ENCODE peak calls at places on chromosomes 3 and 15, in five cellular contexts. N, A, I, V and B are unnamed samples. For H3K9me3 and H3K4me1, the result is how much of the 10 kb centered on the place peaks cover.

GRCh38 chr3:21551019-21551418 is 200.0 kb downstream of the ZNF385D start:
- DNase-seq in I (no peak), N (no peak), A (no peak), V (no peak), B (no peak)

GRCh38 chr3:13045904-13046568 is 27.2 kb downstream of the IQSEC1 start:
- DNase-seq in I (no peak), A (no peak), N (no peak), V (peak), B (no peak)

GRCh38 chr3:43257850-43258249 is 28.5 kb upstream of the SNRK start:
- DNase-seq in A (no peak), V (no peak), N (no peak), I (no peak), B (no peak)

GRCh38 chr3:48403533-48404439 is 26.1 kb downstream of the PLXNB1 start:
- DNase-seq in N (no peak), I (no peak), A (peak), V (peak), B (no peak)

GRCh38 chr3:134651347-134652041 is 672 bp upstream of the KY start:
- DNase-seq in N (no peak), I (peak), A (no peak), V (no peak), B (no peak)

GRCh38 chr3:148999806-149000205 is 8.5 kb downstream of the GYG1 start:
- DNase-seq in N (no peak), A (no peak), I (no peak), V (no peak), B (no peak)

GRCh38 chr3:14890470-14890869 is 56.9 kb upstream of the NR2C2 start:
- DNase-seq in I (no peak), V (no peak), N (no peak), A (no peak), B (no peak)

GRCh38 chr3:15292765-15293522 is 39.4 kb downstream of the SH3BP5 start:
- DNase-seq in I (peak), V (peak), N (no peak), A (peak), B (no peak)

GRCh38 chr3:120338517-120338916 is 10.6 kb downstream of the LRRC58 start:
- DNase-seq in N (no peak), A (no peak), V (no peak), I (no peak), B (no peak)

GRCh38 chr3:99577160-99577559 is 61.2 kb upstream of the COL8A1 start:
- DNase-seq in N (no peak), A (no peak), V (no peak), I (no peak), B (no peak)

GRCh38 chr3:128714887-128715496 is 11.0 kb upstream of the RAB7A start:
- DNase-seq in N (no peak), V (no peak), I (no peak), A (no peak), B (no peak)

GRCh38 chr15:68821898-68822380 is 1.2 kb upstream of the ANP32A start:
- DNase-seq in N (no peak), I (no peak), A (no peak), V (no peak), B (no peak)

GRCh38 chr3:48356419-48356818 is 15.6 kb upstream of the FBXW12 start:
- DNase-seq in V (no peak), N (no peak), I (no peak), A (no peak), B (no peak)

GRCh38 chr3:24640330-24640877 is 145.8 kb upstream of the THRB start:
- DNase-seq in A (no peak), I (no peak), N (peak), V (no peak), B (no peak)

GRCh38 chr15:58467121-58467721 is 35.4 kb downstream of the LIPC start:
- DNase-seq in N (no peak), A (no peak), I (no peak), V (no peak), B (no peak)

DNA sequence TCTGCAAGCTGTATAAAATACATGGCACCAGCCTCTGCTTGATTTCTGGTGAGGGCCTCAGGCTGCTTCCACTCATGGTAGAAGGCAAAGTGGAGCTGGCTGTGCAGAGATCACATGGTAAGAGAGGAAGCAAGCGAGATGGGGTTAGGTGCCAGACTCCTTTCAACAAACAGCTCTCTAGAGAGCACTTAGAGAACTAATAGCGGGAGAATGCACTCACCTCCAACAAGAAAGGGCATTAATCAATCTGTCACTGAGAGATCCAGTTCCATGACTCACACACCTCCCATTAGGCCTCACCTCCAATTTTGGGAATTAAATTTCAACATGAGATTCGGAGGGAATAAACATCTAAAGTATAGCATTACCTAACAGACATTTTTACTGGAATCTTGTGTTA is 644.1 kb upstream of the ARRDC4 start:
- DNase-seq in N (no peak), I (no peak), V (no peak), A (no peak), B (no peak)
- H3K9me3 ChIP-seq in N (under half), I (under half), V (under half), A (under half), B (under half)

GRCh38 chr3:152271465-152272035 is 2.8 kb downstream of the MBNL1 start:
- DNase-seq in A (no peak), N (no peak), I (no peak), V (no peak), B (no peak)

GRCh38 chr3:152270944-152271343 is 2.2 kb downstream of the MBNL1 start:
- DNase-seq in N (no peak), I (no peak), V (no peak), A (no peak), B (no peak)

GRCh38 chr3:152269423-152270144 is 855 bp downstream of the MBNL1 start:
- DNase-seq in A (peak), N (peak), V (peak), I (no peak), B (peak)

GRCh38 chr3:152270145-152270870 is 1.6 kb downstream of the MBNL1 start:
- DNase-seq in V (no peak), I (no peak), N (no peak), A (peak), B (no peak)

DNA sequence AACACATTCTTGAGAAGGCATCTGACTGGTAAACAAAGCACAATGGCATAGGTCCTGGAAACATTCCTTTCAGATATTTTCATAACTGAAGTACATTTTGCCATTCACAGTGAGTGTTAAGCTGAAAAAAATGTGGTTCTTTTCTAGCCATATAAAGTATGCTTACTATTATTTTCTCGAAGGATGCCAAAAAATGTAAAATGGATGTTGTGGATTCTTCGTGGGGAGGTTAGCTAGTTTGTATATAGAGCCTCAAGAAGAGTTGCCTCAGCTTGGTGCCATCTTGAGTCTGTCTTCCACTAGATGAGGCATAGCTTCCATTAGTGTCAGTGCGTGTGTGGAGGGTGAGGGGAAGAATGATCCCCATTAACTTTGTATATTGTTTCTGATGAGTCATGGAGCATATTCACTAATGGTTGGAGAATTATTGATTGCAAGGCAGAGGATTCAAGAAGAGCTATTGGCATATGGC is 4.1 kb downstream of the MBNL1 start:
- DNase-seq in V (no peak), N (no peak), I (no peak), A (no peak), B (no peak)
- H3K4me1 ChIP-seq in V (half or more), N (half or more), I (half or more), A (under half), B (half or more)

GRCh38 chr3:175898194-175898593 is 1039.1 kb downstream of the NAALADL2 start:
- DNase-seq in I (no peak), N (no peak), A (no peak), V (no peak), B (no peak)
- H3K9me3 ChIP-seq in I (under half), N (under half), A (under half), V (under half), B (under half)

DNA sequence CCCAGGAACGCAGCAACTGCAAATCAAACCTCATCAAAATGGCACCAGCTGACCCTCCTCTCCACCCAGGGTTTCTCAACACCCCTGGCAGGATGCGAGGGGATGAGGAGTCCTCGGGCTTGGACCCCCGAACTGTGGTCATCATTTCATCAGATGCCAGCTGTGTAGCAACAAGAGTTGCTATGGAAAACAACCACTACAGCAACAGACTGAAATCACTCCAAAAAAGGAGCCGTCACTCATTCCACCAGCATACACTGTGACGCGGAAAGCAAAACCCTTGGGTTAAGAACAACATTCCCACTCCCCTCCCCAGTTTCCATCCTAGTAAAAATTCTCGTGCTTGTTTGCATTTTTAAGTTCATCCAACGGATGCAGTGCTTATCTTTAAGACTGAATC is 40.1 kb downstream of the VGLL4 start:
- DNase-seq in V (no peak), N (no peak), I (no peak), A (no peak), B (no peak)
- H3K4me1 ChIP-seq in V (half or more), N (under half), I (half or more), A (under half), B (half or more)

GRCh38 chr15:95701410-95701809 is 629.1 kb upstream of the NR2F2 start:
- DNase-seq in V (no peak), I (no peak), N (no peak), A (no peak), B (no peak)

GRCh38 chr15:95693917-95694316 is 636.6 kb upstream of the NR2F2 start:
- DNase-seq in N (no peak), V (no peak), A (no peak), I (no peak), B (no peak)

GRCh38 chr15:95698971-95699370 is 631.5 kb upstream of the NR2F2 start:
- DNase-seq in V (no peak), A (no peak), N (no peak), I (no peak), B (no peak)

GRCh38 chr15:95699578-95699977 is 630.9 kb upstream of the NR2F2 start:
- DNase-seq in N (no peak), V (no peak), I (no peak), A (no peak), B (no peak)

GRCh38 chr15:95698230-95698629 is 632.3 kb upstream of the NR2F2 start:
- DNase-seq in I (no peak), V (no peak), N (no peak), A (no peak), B (no peak)
- H3K9me3 ChIP-seq in I (half or more), V (under half), N (half or more), A (under half), B (under half)

GRCh38 chr15:44735482-44736260 is 657 bp upstream of the TRIM69 start:
- DNase-seq in A (no peak), N (no peak), V (no peak), I (no peak), B (no peak)

GRCh38 chr15:44734839-44735481 is 1.4 kb upstream of the TRIM69 start:
- DNase-seq in A (no peak), V (no peak), I (no peak), N (no peak), B (no peak)

GRCh38 chr15:44738340-44738984 is 2.1 kb downstream of the TRIM69 start:
- DNase-seq in A (no peak), N (peak), V (no peak), I (no peak), B (no peak)

DNA sequence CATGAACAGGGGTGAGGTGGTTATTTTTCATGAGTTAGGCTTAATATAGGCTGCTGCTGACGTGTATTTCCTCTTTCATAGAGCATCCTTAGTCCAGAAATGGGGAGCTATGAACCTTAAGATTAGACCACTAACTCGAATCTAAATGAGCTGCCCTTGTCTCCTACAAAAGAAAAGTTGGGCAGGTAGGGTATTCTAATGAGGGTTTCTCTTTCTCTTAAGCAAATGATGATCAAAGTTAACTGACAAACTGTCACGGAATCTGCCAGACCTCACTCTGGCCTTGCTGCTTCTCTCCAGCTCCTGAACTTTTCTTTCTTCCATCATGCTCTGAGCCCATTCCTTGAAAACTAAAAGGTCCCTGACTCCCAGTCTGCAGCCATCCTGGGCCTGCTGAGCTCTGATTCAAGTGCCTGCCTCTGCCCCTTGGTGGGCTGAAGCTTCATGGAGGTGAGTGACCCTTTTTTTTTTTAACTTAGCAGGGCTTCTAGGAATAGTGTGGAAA is at the start of gene TRIM69:
- DNase-seq in I (no peak), A (no peak), V (no peak), N (no peak), B (no peak)
- H3K4me1 ChIP-seq in I (under half), A (under half), V (under half), N (under half), B (under half)

DNA sequence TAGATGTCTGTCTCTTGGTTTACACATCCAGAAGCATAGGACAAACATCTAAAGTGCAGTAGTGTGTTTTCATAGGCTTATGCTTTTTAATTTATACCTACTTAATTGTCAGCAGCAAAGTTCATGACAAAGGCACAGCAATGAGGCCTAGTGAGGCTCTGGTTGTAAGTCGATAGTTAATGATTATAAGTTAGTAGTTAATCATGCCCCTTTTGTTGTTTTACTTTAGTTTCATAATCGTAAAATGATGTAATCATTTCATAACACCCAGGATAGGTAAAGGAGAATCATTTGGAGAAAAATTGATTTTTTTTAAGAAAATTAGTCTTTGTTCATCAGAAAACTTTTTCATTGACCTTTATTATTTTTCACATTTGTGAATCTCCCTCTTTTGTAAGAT is 351.9 kb downstream of the LSAMP start:
- DNase-seq in A (no peak), I (no peak), N (no peak), V (no peak), B (no peak)
- H3K9me3 ChIP-seq in A (under half), I (under half), N (under half), V (under half), B (under half)

GRCh38 chr15:85579957-85580694 is 199.7 kb downstream of the AKAP13 start:
- DNase-seq in N (peak), A (peak), I (peak), V (no peak), B (no peak)
- H3K4me1 ChIP-seq in N (half or more), A (half or more), I (half or more), V (half or more), B (half or more)

GRCh38 chr3:152842423-152842822 is 7.5 kb downstream of the P2RY1 start:
- DNase-seq in I (no peak), N (no peak), V (no peak), A (no peak), B (no peak)
- H3K9me3 ChIP-seq in I (under half), N (under half), V (under half), A (under half), B (under half)